ENCODE peak calls at places on chromosomes 7 and 10, in five cellular contexts. One of them, this sample, is unnamed.

GRCh38 chr7:111362660-111363059 is 199.6 kb downstream of the IMMP2L start:
- DNase-seq in HCT116: no peak
- DNase-seq in MM.1S: no peak
- DNase-seq in GM23338: no peak
- DNase-seq in hepatocyte: no peak
- DNase-seq in this sample: peak; percentile 8

GRCh38 chr7:42997611-42998010 is 65.4 kb downstream of the MRPL32 start:
- DNase-seq in GM23338: no peak
- DNase-seq in MM.1S: no peak
- DNase-seq in hepatocyte: no peak
- DNase-seq in HCT116: no peak
- DNase-seq in this sample: no peak

GRCh38 chr7:74289660-74290589 is 718 bp downstream of the CLIP2 start:
- DNase-seq in MM.1S: no peak
- DNase-seq in HCT116: no peak
- DNase-seq in GM23338: peak; percentile 36
- DNase-seq in hepatocyte: no peak
- DNase-seq in this sample: peak; percentile 21

GRCh38 chr7:139896288-139896687 is 67.2 kb downstream of the TBXAS1 start:
- DNase-seq in MM.1S: no peak
- DNase-seq in HCT116: no peak
- DNase-seq in hepatocyte: no peak
- DNase-seq in GM23338: no peak
- DNase-seq in this sample: no peak

GRCh38 chr10:75469018-75469616 is 37.7 kb downstream of the LRMDA start:
- DNase-seq in MM.1S: no peak
- DNase-seq in hepatocyte: peak; percentile 74
- DNase-seq in GM23338: no peak
- DNase-seq in HCT116: no peak
- DNase-seq in this sample: peak; percentile 100

GRCh38 chr10:131173484-131174210 is 137.9 kb downstream of the TCERG1L start:
- DNase-seq in hepatocyte: no peak
- DNase-seq in HCT116: no peak
- DNase-seq in GM23338: no peak
- DNase-seq in MM.1S: no peak
- DNase-seq in this sample: no peak

GRCh38 chr10:61286695-61287094 is 166.5 kb downstream of the TMEM26 start:
- DNase-seq in hepatocyte: no peak
- DNase-seq in HCT116: no peak
- DNase-seq in MM.1S: peak; percentile 82
- DNase-seq in GM23338: no peak
- DNase-seq in this sample: no peak

GRCh38 chr10:98030093-98030821 is at the start of gene CRTAC1:
- DNase-seq in GM23338: peak; percentile 92
- DNase-seq in HCT116: no peak
- DNase-seq in hepatocyte: peak; percentile 78
- DNase-seq in MM.1S: no peak
- DNase-seq in this sample: no peak

GRCh38 chr10:17730667-17731066 is 21.3 kb upstream of the TMEM236 start:
- DNase-seq in MM.1S: no peak
- DNase-seq in GM23338: no peak
- DNase-seq in hepatocyte: no peak
- DNase-seq in HCT116: no peak
- DNase-seq in this sample: no peak

GRCh38 chr10:46062735-46063428 is 16.8 kb upstream of the MSMB start:
- DNase-seq in GM23338: no peak
- DNase-seq in hepatocyte: no peak
- DNase-seq in HCT116: no peak
- DNase-seq in MM.1S: no peak
- DNase-seq in this sample: no peak

GRCh38 chr7:2603388-2603965 is 28.3 kb upstream of the TTYH3 start:
- DNase-seq in HCT116: no peak
- DNase-seq in GM23338: no peak
- DNase-seq in hepatocyte: no peak
- DNase-seq in MM.1S: no peak
- DNase-seq in this sample: no peak

GRCh38 chr10:79148452-79149344 is 79.9 kb downstream of the ZMIZ1 start:
- DNase-seq in MM.1S: no peak
- DNase-seq in hepatocyte: peak; percentile 46
- DNase-seq in GM23338: no peak
- DNase-seq in HCT116: no peak
- DNase-seq in this sample: peak; percentile 99

GRCh38 chr10:127024655-127025054 is 119.4 kb downstream of the DOCK1 start:
- DNase-seq in GM23338: no peak
- DNase-seq in hepatocyte: no peak
- DNase-seq in MM.1S: no peak
- DNase-seq in HCT116: no peak
- DNase-seq in this sample: no peak

GRCh38 chr10:3777876-3778707 is 6.9 kb downstream of the KLF6 start:
- DNase-seq in GM23338: no peak
- DNase-seq in MM.1S: no peak
- DNase-seq in hepatocyte: no peak
- DNase-seq in HCT116: no peak
- DNase-seq in this sample: no peak

GRCh38 chr10:99672884-99673283 is 13.6 kb downstream of the ENTPD7 start:
- DNase-seq in HCT116: no peak
- DNase-seq in GM23338: no peak
- DNase-seq in hepatocyte: no peak
- DNase-seq in MM.1S: no peak
- DNase-seq in this sample: no peak

GRCh38 chr7:16089801-16090200 is 331.5 kb downstream of the CRPPA start:
- DNase-seq in hepatocyte: no peak
- DNase-seq in MM.1S: no peak
- DNase-seq in HCT116: no peak
- DNase-seq in GM23338: no peak
- DNase-seq in this sample: no peak

GRCh38 chr7:7816084-7816483 is 97.7 kb upstream of the RPA3 start:
- DNase-seq in hepatocyte: no peak
- DNase-seq in GM23338: no peak
- DNase-seq in HCT116: no peak
- DNase-seq in MM.1S: peak; percentile 89
- DNase-seq in this sample: no peak

GRCh38 chr10:68572151-68572550 is 12.0 kb downstream of the TET1 start:
- DNase-seq in MM.1S: no peak
- DNase-seq in GM23338: no peak
- DNase-seq in HCT116: no peak
- DNase-seq in hepatocyte: no peak
- DNase-seq in this sample: no peak

GRCh38 chr7:73746378-73746777 is 7.8 kb upstream of the ABHD11 start:
- DNase-seq in hepatocyte: no peak
- DNase-seq in GM23338: no peak
- DNase-seq in HCT116: no peak
- DNase-seq in MM.1S: no peak
- DNase-seq in this sample: no peak

GRCh38 chr10:3969876-3970666 is 185.1 kb upstream of the KLF6 start:
- DNase-seq in HCT116: no peak
- DNase-seq in GM23338: no peak
- DNase-seq in hepatocyte: no peak
- DNase-seq in MM.1S: no peak
- DNase-seq in this sample: peak; percentile 52

GRCh38 chr10:132847856-132848255 is 61.9 kb upstream of the NKX6-2 start:
- DNase-seq in HCT116: no peak
- DNase-seq in GM23338: no peak
- DNase-seq in hepatocyte: no peak
- DNase-seq in MM.1S: no peak
- DNase-seq in this sample: no peak

GRCh38 chr10:133350950-133351329 is 3.8 kb downstream of the PRAP1 start:
- DNase-seq in GM23338: no peak
- DNase-seq in hepatocyte: no peak
- DNase-seq in MM.1S: no peak
- DNase-seq in HCT116: no peak
- DNase-seq in this sample: no peak

GRCh38 chr7:29442146-29442545 is 121.5 kb upstream of the PRR15 start:
- DNase-seq in GM23338: peak; percentile 68
- DNase-seq in HCT116: peak; percentile 6
- DNase-seq in MM.1S: no peak
- DNase-seq in hepatocyte: no peak
- DNase-seq in this sample: peak; percentile 76

GRCh38 chr10:69685802-69686585 is 55.9 kb downstream of the FAM241B start:
- DNase-seq in hepatocyte: peak; percentile 49
- DNase-seq in HCT116: no peak
- DNase-seq in GM23338: no peak
- DNase-seq in MM.1S: no peak
- DNase-seq in this sample: peak; percentile 67

GRCh38 chr10:11653758-11654471 is 42.5 kb upstream of the USP6NL start:
- DNase-seq in hepatocyte: no peak
- DNase-seq in MM.1S: no peak
- DNase-seq in HCT116: no peak
- DNase-seq in GM23338: no peak
- DNase-seq in this sample: no peak

GRCh38 chr7:46356365-46356764 is 435.3 kb upstream of the IGFBP3 start:
- DNase-seq in MM.1S: no peak
- DNase-seq in HCT116: no peak
- DNase-seq in GM23338: no peak
- DNase-seq in hepatocyte: no peak
- DNase-seq in this sample: no peak

DNA sequence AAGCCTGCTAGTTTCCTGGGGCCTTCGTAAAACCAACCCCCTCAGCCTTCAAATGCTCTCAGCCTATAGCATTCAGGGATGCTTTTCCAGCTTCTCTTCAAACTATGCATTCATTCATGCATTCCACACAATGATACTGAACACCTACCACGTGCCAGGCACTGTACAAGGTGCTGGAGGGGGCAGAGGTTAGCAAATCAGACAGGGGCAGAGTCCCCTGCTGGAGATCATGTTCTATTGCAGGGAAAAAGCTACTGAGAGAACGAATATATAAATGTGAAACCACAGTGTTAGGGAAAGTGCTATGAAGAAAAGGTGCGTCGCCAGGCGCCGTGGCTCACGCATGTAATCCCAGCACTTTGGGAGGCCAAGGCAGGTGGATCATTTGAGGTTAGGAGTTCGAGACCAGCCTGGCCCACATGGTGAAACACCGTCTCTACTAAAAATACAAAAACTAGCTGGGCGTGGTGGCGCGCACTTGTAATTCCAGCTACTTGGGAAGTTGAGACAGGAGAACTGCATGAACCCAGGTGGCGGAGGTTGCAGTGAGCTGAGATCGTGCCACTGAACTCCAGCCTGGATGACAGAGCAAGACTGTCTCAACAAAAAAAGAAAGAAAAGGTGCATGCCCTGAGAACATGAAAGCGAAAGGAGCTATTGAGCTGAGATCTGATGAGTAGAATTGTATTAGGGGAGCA is 64.6 kb upstream of the CALN1 start:
- DNase-seq in hepatocyte: no peak
- DNase-seq in MM.1S: no peak
- DNase-seq in HCT116: no peak
- DNase-seq in GM23338: peak; percentile 23
- DNase-seq in this sample: no peak
- TF ChIP-seq CTCF in hepatocyte: no peak
- TF ChIP-seq CTCF in MM.1S: no peak
- TF ChIP-seq CTCF in HCT116: peak; percentile 27
- TF ChIP-seq CTCF in GM23338: peak; percentile 48
- TF ChIP-seq CTCF in this sample: no peak

GRCh38 chr10:102064503-102064867 is 664 bp upstream of the HPS6 start:
- DNase-seq in hepatocyte: no peak
- DNase-seq in HCT116: no peak
- DNase-seq in MM.1S: no peak
- DNase-seq in GM23338: no peak
- DNase-seq in this sample: no peak
- TF ChIP-seq EZH2phosphoT487 in hepatocyte: no peak
- TF ChIP-seq EZH2phosphoT487 in HCT116: no peak
- TF ChIP-seq EZH2phosphoT487 in MM.1S: no peak
- TF ChIP-seq EZH2phosphoT487 in GM23338: no peak
- TF ChIP-seq EZH2phosphoT487 in this sample: no peak

GRCh38 chr10:122280977-122281376 is 9.9 kb downstream of the BTBD16 start:
- DNase-seq in HCT116: no peak
- DNase-seq in GM23338: no peak
- DNase-seq in hepatocyte: no peak
- DNase-seq in MM.1S: no peak
- DNase-seq in this sample: no peak
- H3K4me2 ChIP-seq in HCT116: no peak overlapping the region
- H3K4me2 ChIP-seq in GM23338: no peak overlapping the region
- H3K4me2 ChIP-seq in hepatocyte: no peak overlapping the region
- H3K4me2 ChIP-seq in MM.1S: no peak overlapping the region
- H3K4me2 ChIP-seq in this sample: no peak overlapping the region

GRCh38 chr7:20831451-20831850 is 44.8 kb upstream of the SP8 start:
- DNase-seq in hepatocyte: no peak
- DNase-seq in MM.1S: no peak
- DNase-seq in HCT116: no peak
- DNase-seq in GM23338: no peak
- DNase-seq in this sample: no peak
- TF ChIP-seq CTCF in hepatocyte: no peak
- TF ChIP-seq CTCF in MM.1S: no peak
- TF ChIP-seq CTCF in HCT116: no peak
- TF ChIP-seq CTCF in GM23338: peak; percentile 35
- TF ChIP-seq CTCF in this sample: no peak

GRCh38 chr7:169854-170172 is 22.6 kb upstream of the FAM20C start:
- DNase-seq in hepatocyte: no peak
- DNase-seq in MM.1S: no peak
- DNase-seq in HCT116: no peak
- DNase-seq in GM23338: no peak
- DNase-seq in this sample: no peak

GRCh38 chr7:167087-167855 is 25.1 kb upstream of the FAM20C start:
- DNase-seq in hepatocyte: no peak
- DNase-seq in HCT116: no peak
- DNase-seq in MM.1S: no peak
- DNase-seq in GM23338: no peak
- DNase-seq in this sample: no peak

GRCh38 chr7:166370-167060 is 25.9 kb upstream of the FAM20C start:
- DNase-seq in GM23338: no peak
- DNase-seq in HCT116: no peak
- DNase-seq in hepatocyte: peak; percentile 37
- DNase-seq in MM.1S: no peak
- DNase-seq in this sample: no peak

GRCh38 chr7:169165-169853 is 23.1 kb upstream of the FAM20C start:
- DNase-seq in MM.1S: no peak
- DNase-seq in hepatocyte: no peak
- DNase-seq in HCT116: no peak
- DNase-seq in GM23338: no peak
- DNase-seq in this sample: no peak

DNA sequence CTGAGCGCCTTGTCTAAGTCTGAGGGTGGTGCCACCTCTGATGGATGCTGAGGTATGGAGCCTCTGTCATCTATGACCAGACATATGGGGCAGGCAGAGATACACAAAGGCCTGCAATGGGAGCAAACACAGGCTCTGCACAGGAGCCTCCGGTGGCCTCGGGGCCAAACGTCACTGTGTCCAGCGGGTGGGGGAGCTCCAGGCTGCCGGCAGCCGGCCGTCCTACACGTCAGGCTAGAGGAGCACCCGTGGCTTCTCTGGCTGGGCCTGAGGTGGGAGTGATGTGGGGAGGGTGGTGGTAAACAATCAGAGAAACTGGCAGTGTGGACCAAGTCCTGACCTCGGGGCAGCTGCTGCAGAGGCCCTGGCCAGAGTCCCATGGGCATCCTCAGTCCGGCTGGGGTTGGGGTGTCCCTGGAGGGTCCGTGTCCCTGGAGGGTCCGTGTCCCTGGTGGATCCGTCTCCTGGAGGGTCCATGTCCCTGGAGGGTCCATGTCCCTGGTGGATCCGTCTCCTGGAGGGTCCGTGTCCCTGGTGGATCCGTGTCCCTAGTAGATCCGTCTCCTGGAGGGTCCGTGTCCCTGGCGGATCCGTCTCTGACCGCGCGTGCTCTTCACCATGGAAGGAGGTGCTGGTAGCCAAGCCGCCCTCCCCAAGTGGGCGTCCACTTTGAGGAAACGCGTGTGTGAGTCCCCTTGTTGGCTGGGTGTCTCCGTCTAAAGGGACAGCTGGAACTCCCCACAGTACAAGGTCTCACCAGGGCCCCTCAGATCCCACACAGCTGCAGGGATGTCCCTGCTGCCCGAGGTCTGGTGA is 24.2 kb upstream of the FAM20C start:
- DNase-seq in GM23338: no peak
- DNase-seq in MM.1S: no peak
- DNase-seq in hepatocyte: no peak
- DNase-seq in HCT116: no peak
- DNase-seq in this sample: no peak
- TF ChIP-seq EZH2phosphoT487 in GM23338: no peak
- TF ChIP-seq EZH2phosphoT487 in MM.1S: no peak
- TF ChIP-seq EZH2phosphoT487 in hepatocyte: no peak
- TF ChIP-seq EZH2phosphoT487 in HCT116: no peak
- TF ChIP-seq EZH2phosphoT487 in this sample: no peak